ENCODE peak calls at places on chromosomes 6 and 20, in five cellular contexts. P, M, J, Y and V are unnamed samples.

GRCh38 chr20:63552481-63553249 is 1.3 kb upstream of the FNDC11 start:
- DNase-seq in P (no peak), M (no peak), J (no peak), Y (no peak), V (peak; percentile 31)

GRCh38 chr20:49385471-49385870 is 97.0 kb downstream of the KCNB1 start:
- DNase-seq in P (no peak), M (peak; percentile 68), J (peak; percentile 17), Y (peak; percentile 39), V (no peak)

GRCh38 chr20:47317127-47317895 is 39.2 kb downstream of the ZMYND8 start:
- DNase-seq in P (peak; percentile 62), M (peak; percentile 99), J (peak; percentile 99), Y (peak; percentile 91), V (peak; percentile 4)

GRCh38 chr20:45362804-45363610 is at the start of gene SYS1:
- DNase-seq in P (peak; percentile 99), M (peak; percentile 100), J (peak; percentile 96), Y (peak; percentile 98), V (peak; percentile 98)

GRCh38 chr6:134520181-134521115 is 202.5 kb upstream of the SGK1 start:
- DNase-seq in P (no peak), M (no peak), J (peak; percentile 86), Y (peak; percentile 55), V (no peak)

GRCh38 chr6:3929281-3929798 is 80.2 kb downstream of the FAM50B start:
- DNase-seq in P (no peak), M (no peak), J (peak; percentile 86), Y (peak; percentile 88), V (no peak)

GRCh38 chr6:112279044-112279916 is 24.9 kb upstream of the LAMA4 start:
- DNase-seq in P (no peak), M (no peak), J (no peak), Y (no peak), V (no peak)

GRCh38 chr6:33000053-33000452 is 9.3 kb downstream of the HLA-DOA start:
- DNase-seq in P (no peak), M (peak; percentile 30), J (no peak), Y (no peak), V (no peak)

GRCh38 chr6:33209856-33210255 is 1.6 kb downstream of the RING1 start:
- DNase-seq in P (no peak), M (no peak), J (no peak), Y (no peak), V (no peak)

GRCh38 chr6:7085911-7086310 is 21.9 kb upstream of the RREB1 start:
- DNase-seq in P (peak; percentile 41), M (peak; percentile 24), J (peak; percentile 3), Y (peak; percentile 37), V (no peak)

GRCh38 chr6:39195792-39196385 is 33.4 kb downstream of the KCNK5 start:
- DNase-seq in P (no peak), M (no peak), J (no peak), Y (no peak), V (no peak)

GRCh38 chr6:147299035-147299434 is 94.8 kb downstream of the STXBP5 start:
- DNase-seq in P (no peak), M (no peak), J (no peak), Y (no peak), V (no peak)

GRCh38 chr6:103047567-103047966 is 1654.1 kb downstream of the GRIK2 start:
- DNase-seq in P (no peak), M (no peak), J (no peak), Y (no peak), V (no peak)

GRCh38 chr6:66937180-66937579 is 1230.2 kb upstream of the EYS start:
- DNase-seq in P (no peak), M (no peak), J (no peak), Y (no peak), V (no peak)

GRCh38 chr6:105388392-105388791 is 14.5 kb downstream of the PREP start:
- DNase-seq in P (no peak), M (no peak), J (no peak), Y (no peak), V (no peak)

GRCh38 chr20:49245921-49246740 is 26.9 kb downstream of the DDX27 start:
- DNase-seq in P (no peak), M (peak; percentile 86), J (peak; percentile 47), Y (peak; percentile 78), V (no peak)

GRCh38 chr6:112773217-112773616 is 426.1 kb downstream of the RFPL4B start:
- DNase-seq in P (no peak), M (no peak), J (peak; percentile 80), Y (peak; percentile 18), V (no peak)

GRCh38 chr6:124964084-124964763 is 2.0 kb downstream of the RNF217 start:
- DNase-seq in P (peak; percentile 69), M (peak; percentile 26), J (peak; percentile 39), Y (peak; percentile 17), V (no peak)

GRCh38 chr6:70860044-70860443 is 96.8 kb downstream of the B3GAT2 start:
- DNase-seq in P (no peak), M (peak; percentile 6), J (peak; percentile 29), Y (peak; percentile 17), V (no peak)

GRCh38 chr6:158143700-158144099 is 24.4 kb downstream of the SERAC1 start:
- DNase-seq in P (no peak), M (peak; percentile 11), J (no peak), Y (peak; percentile 41), V (no peak)

GRCh38 chr6:141848029-141848890 is 284.5 kb upstream of the GJE1 start:
- DNase-seq in P (no peak), M (no peak), J (peak; percentile 32), Y (no peak), V (peak; percentile 3)

GRCh38 chr6:53269827-53270226 is 78.9 kb downstream of the ELOVL5 start:
- DNase-seq in P (no peak), M (no peak), J (no peak), Y (no peak), V (no peak)

GRCh38 chr6:26743157-26743821 is 83.7 kb upstream of the ZNF322 start:
- DNase-seq in P (no peak), M (no peak), J (peak; percentile 85), Y (peak; percentile 49), V (no peak)